ENCODE peak calls at places on chromosomes 12 and 14, in eight cellular contexts. M is non-pigmented ciliary epithelial cell; C is AG09319; H is choroid plexus epithelial cell; I is foreskin keratinocyte; N is AML-193; D is stimulated activated CD8-positive, alpha-beta memory T cell treated with anti-CD3 and anti-CD28 coated beads, Interleukin-15, amount 100 ng/mL, for 4 hours; B is EL. U is an unnamed sample.

GRCh38 chr14:106318700-106319099 is 792.3 kb downstream of the TMEM121 start:
- DNase-seq in M (no peak), C (no peak), H (no peak), I (no peak), N (no peak), D (peak), B (no peak), U (no peak)

GRCh38 chr12:106758349-106758951 is 16.0 kb upstream of the RIC8B start:
- DNase-seq in M (no peak), C (no peak), H (no peak), I (no peak), N (no peak), D (no peak), B (no peak), U (no peak)

GRCh38 chr12:47737936-47738335 is 12.6 kb upstream of the ENDOU start:
- DNase-seq in M (no peak), C (no peak), H (no peak), I (no peak), N (no peak), D (no peak), B (no peak), U (no peak)

GRCh38 chr14:61025239-61026223 is 44.5 kb downstream of the SLC38A6 start:
- DNase-seq in M (peak), C (peak), H (peak), I (no peak), N (peak), D (peak), B (peak), U (peak)

GRCh38 chr14:79356040-79356439 is 855.3 kb downstream of the DIO2 start:
- DNase-seq in M (no peak), C (no peak), H (peak), I (no peak), N (no peak), D (no peak), B (no peak), U (no peak)

GRCh38 chr12:66405395-66405794 is 103.1 kb downstream of the HELB start:
- DNase-seq in M (no peak), C (no peak), H (peak), I (no peak), N (no peak), D (no peak), B (peak), U (no peak)

GRCh38 chr14:35406811-35407630 is 2.5 kb upstream of the NFKBIA start:
- DNase-seq in M (no peak), C (no peak), H (peak), I (no peak), N (peak), D (no peak), B (peak), U (no peak)

GRCh38 chr12:3381059-3382047 is 109.7 kb upstream of the PRMT8 start:
- DNase-seq in M (no peak), C (peak), H (peak), I (no peak), N (no peak), D (no peak), B (no peak), U (peak)

GRCh38 chr12:131795064-131795463 is 33.1 kb upstream of the MMP17 start:
- DNase-seq in M (no peak), C (no peak), H (no peak), I (no peak), N (no peak), D (no peak), B (no peak), U (no peak)

GRCh38 chr14:90727082-90727481 is 89.1 kb downstream of the TTC7B start:
- DNase-seq in M (no peak), C (no peak), H (no peak), I (no peak), N (no peak), D (no peak), B (no peak), U (no peak)

GRCh38 chr12:32561931-32562341 is 117.2 kb upstream of the DNM1L start:
- DNase-seq in M (no peak), C (peak), H (no peak), I (no peak), N (no peak), D (no peak), B (no peak), U (no peak)

GRCh38 chr14:90730367-90730766 is 85.9 kb downstream of the TTC7B start:
- DNase-seq in M (no peak), C (no peak), H (no peak), I (no peak), N (no peak), D (no peak), B (no peak), U (no peak)

GRCh38 chr14:64561631-64562030 is 11.9 kb downstream of the PPP1R36 start:
- DNase-seq in M (no peak), C (no peak), H (peak), I (no peak), N (no peak), D (no peak), B (peak), U (no peak)

GRCh38 chr12:15963271-15963670 is 52.1 kb downstream of the DERA start:
- DNase-seq in M (no peak), C (no peak), H (no peak), I (peak), N (no peak), D (no peak), B (peak), U (no peak)

GRCh38 chr14:35543006-35543405 is 9.0 kb downstream of the INSM2 start:
- DNase-seq in M (no peak), C (no peak), H (no peak), I (no peak), N (no peak), D (no peak), B (no peak), U (no peak)

GRCh38 chr12:132601171-132601883 is 9.1 kb downstream of the LRCOL1 start:
- DNase-seq in M (no peak), C (no peak), H (no peak), I (no peak), N (no peak), D (no peak), B (no peak), U (no peak)

GRCh38 chr12:4025420-4026358 is 152.5 kb upstream of the PARP11 start:
- DNase-seq in M (no peak), C (no peak), H (peak), I (no peak), N (no peak), D (no peak), B (no peak), U (no peak)

GRCh38 chr14:68173227-68173972 is 353.8 kb downstream of the RAD51B start:
- DNase-seq in M (no peak), C (no peak), H (peak), I (no peak), N (no peak), D (no peak), B (no peak), U (no peak)

GRCh38 chr12:6460751-6461371 is 9.0 kb downstream of the TAPBPL start:
- DNase-seq in M (no peak), C (no peak), H (no peak), I (no peak), N (no peak), D (no peak), B (no peak), U (no peak)

GRCh38 chr14:73630009-73630780 is 14.6 kb upstream of the DNAL1 start:
- DNase-seq in M (no peak), C (no peak), H (no peak), I (no peak), N (no peak), D (no peak), B (no peak), U (no peak)

GRCh38 chr12:56810918-56811317 is 47.8 kb downstream of the HSD17B6 start:
- DNase-seq in M (no peak), C (no peak), H (no peak), I (no peak), N (no peak), D (no peak), B (no peak), U (no peak)

GRCh38 chr12:124136796-124137195 is 158.1 kb upstream of the RFLNA start:
- DNase-seq in M (no peak), C (no peak), H (no peak), I (no peak), N (no peak), D (no peak), B (no peak), U (no peak)

GRCh38 chr14:96176811-96177211 is 27.8 kb upstream of the BDKRB2 start:
- DNase-seq in M (no peak), C (peak), H (peak), I (no peak), N (no peak), D (no peak), B (peak), U (no peak)

GRCh38 chr12:104485651-104486341 is 29.0 kb downstream of the CHST11 start:
- DNase-seq in M (no peak), C (no peak), H (no peak), I (no peak), N (no peak), D (no peak), B (no peak), U (no peak)

GRCh38 chr14:88488081-88488480 is 66.7 kb downstream of the PTPN21 start:
- DNase-seq in M (no peak), C (no peak), H (no peak), I (peak), N (no peak), D (no peak), B (no peak), U (no peak)

GRCh38 chr12:49375406-49375805 is 8.1 kb downstream of the SPATS2 start:
- DNase-seq in M (no peak), C (no peak), H (no peak), I (no peak), N (no peak), D (no peak), B (no peak), U (no peak)

GRCh38 chr12:77847665-77848431 is 17.2 kb downstream of the NAV3 start:
- DNase-seq in M (peak), C (peak), H (peak), I (peak), N (no peak), D (no peak), B (peak), U (peak)

GRCh38 chr12:6039894-6040601 is 84.4 kb downstream of the VWF start:
- DNase-seq in M (no peak), C (peak), H (peak), I (no peak), N (peak), D (no peak), B (peak), U (peak)

GRCh38 chr12:8989425-8989824 is at the start of gene KLRG1:
- DNase-seq in M (no peak), C (no peak), H (no peak), I (no peak), N (peak), D (no peak), B (no peak), U (no peak)

GRCh38 chr12:122790393-122791075 is 16.2 kb downstream of the CCDC62 start:
- DNase-seq in M (no peak), C (no peak), H (no peak), I (peak), N (no peak), D (no peak), B (peak), U (no peak)

GRCh38 chr12:12839886-12840285 is 26.7 kb downstream of the DDX47 start:
- DNase-seq in M (no peak), C (peak), H (peak), I (peak), N (no peak), D (no peak), B (peak), U (peak)

GRCh38 chr12:97960741-97961608 is 498.4 kb downstream of the RMST start:
- DNase-seq in M (no peak), C (no peak), H (peak), I (no peak), N (peak), D (no peak), B (peak), U (no peak)

GRCh38 chr12:2490746-2491145 is 304.0 kb upstream of the FKBP4 start:
- DNase-seq in M (no peak), C (no peak), H (no peak), I (no peak), N (no peak), D (no peak), B (no peak), U (no peak)

GRCh38 chr14:91749857-91750256 is 18.0 kb upstream of the CATSPERB start:
- DNase-seq in M (no peak), C (no peak), H (no peak), I (no peak), N (no peak), D (no peak), B (no peak), U (no peak)

GRCh38 chr12:125455556-125455955 is 390.3 kb downstream of the AACS start:
- DNase-seq in M (no peak), C (no peak), H (no peak), I (no peak), N (no peak), D (no peak), B (no peak), U (no peak)

GRCh38 chr12:118151755-118152154 is 15.8 kb downstream of the PEBP1 start:
- DNase-seq in M (no peak), C (no peak), H (no peak), I (no peak), N (no peak), D (no peak), B (no peak), U (no peak)

GRCh38 chr12:118853634-118854033 is 127.7 kb upstream of the SRRM4 start:
- DNase-seq in M (no peak), C (no peak), H (no peak), I (no peak), N (no peak), D (no peak), B (peak), U (no peak)

GRCh38 chr14:94582199-94582750 is 1.0 kb downstream of the SERPINA5 start:
- DNase-seq in M (no peak), C (no peak), H (no peak), I (no peak), N (no peak), D (no peak), B (no peak), U (no peak)

GRCh38 chr12:89889051-89889450 is 180.4 kb upstream of the ATP2B1 start:
- DNase-seq in M (no peak), C (no peak), H (peak), I (peak), N (no peak), D (no peak), B (peak), U (no peak)

GRCh38 chr12:101857043-101857558 is 20.3 kb upstream of the DRAM1 start:
- DNase-seq in M (peak), C (peak), H (peak), I (peak), N (peak), D (no peak), B (peak), U (no peak)

U was measured in smooth muscle cell of the brain vasculature.